ENCODE peak calls at places on chromosomes 16 and 17, in ten cellular contexts. Y is choroid plexus epithelial cell; V is keratinocyte; U is lower lobe of right lung; R is IMR-90; O is cardiac fibroblast; K is AG10803; D is WTC11; N is CD4-positive, alpha-beta T cell; W is endothelial cell. X is an unnamed sample.

GRCh38 chr17:8140413-8141029 is 11.7 kb downstream of the PER1 start:
- DNase-seq in Y (no peak), V (no peak), U (peak; percentile 40), R (no peak), O (no peak), K (no peak), D (no peak), N (no peak), W (no peak), X (peak; percentile 16)

GRCh38 chr17:27558842-27559505 is 72.0 kb upstream of the LGALS9 start:
- DNase-seq in Y (no peak), V (no peak), U (peak; percentile 69), R (no peak), O (no peak), K (no peak), D (no peak), N (no peak), W (no peak), X (no peak)

GRCh38 chr16:88430185-88430523 is 22.9 kb upstream of the ZFPM1 start:
- DNase-seq in Y (no peak), V (no peak), U (no peak), R (no peak), O (no peak), K (no peak), D (no peak), N (peak; percentile 8), W (peak; percentile 38), X (no peak)

GRCh38 chr17:34511931-34512330 is 67.5 kb upstream of the TMEM132E start:
- DNase-seq in Y (no peak), V (no peak), U (no peak), R (no peak), O (no peak), K (no peak), D (no peak), N (no peak), W (no peak), X (no peak)

GRCh38 chr16:87414251-87414680 is 22.1 kb downstream of the MAP1LC3B start:
- DNase-seq in Y (no peak), V (no peak), U (no peak), R (no peak), O (no peak), K (no peak), D (no peak), N (no peak), W (no peak), X (no peak)

GRCh38 chr16:1923299-1924034 is 5.3 kb upstream of the HS3ST6 start:
- DNase-seq in Y (peak; percentile 26), V (no peak), U (no peak), R (no peak), O (peak; percentile 49), K (peak; percentile 38), D (peak; percentile 66), N (no peak), W (no peak), X (no peak)

GRCh38 chr17:66135896-66136295 is 56.0 kb downstream of the CEP112 start:
- DNase-seq in Y (no peak), V (no peak), U (no peak), R (peak; percentile 4), O (peak; percentile 7), K (peak; percentile 78), D (no peak), N (no peak), W (no peak), X (no peak)

GRCh38 chr17:68660302-68660701 is 59.1 kb upstream of the FAM20A start:
- DNase-seq in Y (no peak), V (no peak), U (no peak), R (no peak), O (no peak), K (no peak), D (no peak), N (no peak), W (no peak), X (no peak)

GRCh38 chr16:769934-770333 is 9.4 kb downstream of the MSLN start:
- DNase-seq in Y (no peak), V (no peak), U (no peak), R (no peak), O (no peak), K (no peak), D (no peak), N (no peak), W (no peak), X (no peak)

DNA sequence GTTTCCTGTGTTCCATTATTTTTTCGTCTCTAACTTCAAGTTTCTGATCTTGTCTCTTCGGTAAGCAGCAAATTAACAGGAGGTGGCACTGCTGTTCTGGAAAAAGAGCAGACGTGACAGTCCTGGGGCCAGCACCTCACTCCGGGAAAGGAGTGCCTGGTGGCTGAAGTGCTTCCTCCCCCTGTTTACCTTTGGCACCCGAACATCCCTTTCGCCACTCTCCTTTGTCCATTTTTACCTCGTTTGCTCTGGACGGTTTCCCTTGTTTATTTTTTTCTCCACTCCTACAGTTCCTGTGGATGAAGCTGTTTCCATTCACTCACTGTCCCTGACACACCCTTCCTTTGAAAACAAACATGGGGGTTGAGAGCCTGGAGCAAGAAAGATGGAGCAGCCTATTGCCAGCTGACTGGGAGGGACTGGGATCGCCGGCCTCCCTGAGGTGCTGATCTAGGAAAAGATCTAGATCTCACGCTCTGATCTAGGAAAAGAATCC is 12.6 kb downstream of the SAP30BP start:
- DNase-seq in Y (peak; percentile 67), V (no peak), U (peak; percentile 66), R (no peak), O (peak; percentile 59), K (peak; percentile 42), D (no peak), N (no peak), W (no peak), X (no peak)
- TF ChIP-seq CTCF in Y (peak; percentile 42), V (peak; percentile 71), U (peak; percentile 41), R (no peak), O (peak; percentile 16), K (peak; percentile 42), D (no peak), N (no peak), W (no peak), X (no peak)

DNA sequence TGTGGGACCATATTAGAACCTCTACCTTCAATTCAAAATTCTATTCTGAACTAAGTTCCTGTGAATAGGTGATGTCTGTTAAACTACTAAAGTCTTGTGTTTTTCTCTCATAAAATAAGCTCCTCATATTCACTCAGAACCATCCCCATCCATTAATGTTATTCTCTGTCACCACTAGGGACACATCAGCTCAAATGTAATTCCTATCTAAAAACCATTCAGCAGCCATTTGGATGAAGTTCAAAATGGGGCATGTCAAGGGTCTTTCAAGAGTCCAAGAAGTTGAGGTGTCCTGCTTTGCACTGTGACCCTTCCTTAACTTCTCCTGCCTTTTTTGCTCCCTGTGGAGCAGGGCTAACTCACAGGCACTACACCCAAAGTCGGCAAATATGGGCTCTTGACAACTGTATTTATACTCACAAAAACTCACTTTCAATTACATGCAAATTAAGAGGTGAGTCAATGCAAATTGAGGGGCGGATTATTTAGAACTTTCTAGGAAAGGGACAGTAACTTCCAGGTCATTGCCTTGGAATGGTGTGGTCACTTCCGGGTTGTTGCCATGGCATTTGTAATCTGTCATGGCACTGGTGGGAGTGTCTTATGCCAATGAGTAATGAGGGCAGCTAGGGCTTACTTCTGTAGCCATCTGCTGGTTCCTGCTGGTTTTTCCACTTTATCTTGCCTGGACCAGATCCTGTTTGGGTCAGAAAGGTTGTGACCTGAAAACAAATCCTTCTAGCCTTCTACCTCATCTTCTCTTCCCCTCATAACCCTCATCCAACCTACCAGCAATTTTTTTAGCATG is 128.2 kb upstream of the COX10 start:
- DNase-seq in Y (no peak), V (no peak), U (no peak), R (peak; percentile 32), O (peak; percentile 15), K (peak; percentile 17), D (no peak), N (no peak), W (no peak), X (no peak)
- TF ChIP-seq CTCF in Y (peak; percentile 15), V (peak; percentile 8), U (no peak), R (no peak), O (no peak), K (peak; percentile 8), D (no peak), N (no peak), W (no peak), X (no peak)

GRCh38 chr16:55043499-55043898 is 112.8 kb downstream of the IRX5 start:
- DNase-seq in Y (no peak), V (no peak), U (no peak), R (no peak), O (no peak), K (no peak), D (no peak), N (no peak), W (no peak), X (no peak)
- TF ChIP-seq CTCF in Y (no peak), V (no peak), U (no peak), R (no peak), O (no peak), K (no peak), D (no peak), N (no peak), W (no peak), X (no peak)

GRCh38 chr17:77393867-77394539 is 253.2 kb downstream of the SEC14L1 start:
- DNase-seq in Y (no peak), V (no peak), U (no peak), R (no peak), O (no peak), K (no peak), D (no peak), N (no peak), W (no peak), X (no peak)
- TF ChIP-seq CTCF in Y (no peak), V (no peak), U (no peak), R (no peak), O (no peak), K (no peak), D (no peak), N (no peak), W (no peak), X (no peak)

GRCh38 chr17:30805944-30806456 is 18.5 kb downstream of the CRLF3 start:
- DNase-seq in Y (no peak), V (no peak), U (no peak), R (no peak), O (no peak), K (no peak), D (no peak), N (no peak), W (no peak), X (no peak)
- TF ChIP-seq CTCF in Y (peak; percentile 39), V (no peak), U (peak; percentile 27), R (peak; percentile 16), O (peak; percentile 20), K (peak; percentile 14), D (no peak), N (peak; percentile 61), W (no peak), X (peak; percentile 21)

GRCh38 chr17:39727556-39727955 is 2.8 kb downstream of the MIEN1 start:
- DNase-seq in Y (no peak), V (no peak), U (no peak), R (no peak), O (no peak), K (no peak), D (no peak), N (no peak), W (no peak), X (no peak)
- TF ChIP-seq CTCF in Y (no peak), V (no peak), U (no peak), R (no peak), O (no peak), K (no peak), D (no peak), N (no peak), W (no peak), X (no peak)

X was measured in natural killer cell.